ENCODE peak calls at places on chromosomes 12 and 14, in eight cellular contexts. H, I, B, Y, X, U, E and P are unnamed samples. For H3K9me3, the result is how much of the 10 kb centered on the place peaks cover.

GRCh38 chr12:26227376-26227775 is 32.0 kb downstream of the SSPN start:
- DNase-seq in H (no peak), I (no peak), B (no peak), Y (no peak), X (no peak), U (no peak), E (no peak), P (no peak)

GRCh38 chr14:30656190-30656632 is 34.1 kb downstream of the SCFD1 start:
- DNase-seq in H (no peak), I (peak), B (peak), Y (peak), X (peak), U (peak), E (peak), P (peak)

GRCh38 chr12:79515526-79515935 is 175.2 kb downstream of the PAWR start:
- DNase-seq in H (no peak), I (no peak), B (no peak), Y (no peak), X (peak), U (no peak), E (no peak), P (no peak)

GRCh38 chr12:96520767-96521166 is 31.4 kb downstream of the CFAP54 start:
- DNase-seq in H (no peak), I (no peak), B (no peak), Y (no peak), X (no peak), U (no peak), E (no peak), P (no peak)

GRCh38 chr14:61925043-61925442 is 162.8 kb downstream of the SNAPC1 start:
- DNase-seq in H (no peak), I (no peak), B (no peak), Y (peak), X (peak), U (peak), E (peak), P (no peak)

GRCh38 chr12:3962661-3963483 is 89.7 kb upstream of the PARP11 start:
- DNase-seq in H (no peak), I (peak), B (no peak), Y (no peak), X (no peak), U (no peak), E (peak), P (no peak)

GRCh38 chr14:61537567-61538463 is 157.5 kb upstream of the HIF1A start:
- DNase-seq in H (no peak), I (no peak), B (peak), Y (no peak), X (peak), U (peak), E (peak), P (peak)

GRCh38 chr12:53048033-53048779 is 1.7 kb upstream of the TNS2 start:
- DNase-seq in H (peak), I (no peak), B (peak), Y (no peak), X (no peak), U (no peak), E (peak), P (peak)

GRCh38 chr14:100015251-100015655 is 50.0 kb upstream of the EVL start:
- DNase-seq in H (no peak), I (no peak), B (no peak), Y (peak), X (no peak), U (no peak), E (no peak), P (no peak)

GRCh38 chr12:132161046-132161781 is 17.0 kb downstream of the NOC4L start:
- DNase-seq in H (peak), I (no peak), B (no peak), Y (peak), X (peak), U (peak), E (no peak), P (no peak)

GRCh38 chr12:6341439-6342139 is at the start of gene TNFRSF1A:
- DNase-seq in H (peak), I (peak), B (peak), Y (no peak), X (peak), U (no peak), E (peak), P (peak)

GRCh38 chr14:33674716-33675115 is 276.2 kb downstream of the EGLN3 start:
- DNase-seq in H (no peak), I (no peak), B (no peak), Y (no peak), X (no peak), U (no peak), E (no peak), P (no peak)

GRCh38 chr12:121803861-121804416 is at the start of gene SETD1B:
- DNase-seq in H (peak), I (peak), B (peak), Y (peak), X (peak), U (no peak), E (peak), P (no peak)

GRCh38 chr14:54606178-54606577 is 39.2 kb downstream of the SAMD4A start:
- DNase-seq in H (peak), I (no peak), B (no peak), Y (no peak), X (peak), U (no peak), E (peak), P (no peak)

GRCh38 chr14:68807987-68808386 is 15.1 kb upstream of the ZFP36L1 start:
- DNase-seq in H (no peak), I (no peak), B (peak), Y (no peak), X (no peak), U (no peak), E (no peak), P (no peak)

GRCh38 chr14:59336078-59336477 is 129.1 kb downstream of the GPR135 start:
- DNase-seq in H (no peak), I (no peak), B (no peak), Y (no peak), X (peak), U (no peak), E (no peak), P (no peak)

GRCh38 chr14:60506010-60506409 is 2.9 kb upstream of the SIX6 start:
- DNase-seq in H (no peak), I (no peak), B (no peak), Y (no peak), X (no peak), U (no peak), E (peak), P (no peak)
- H3K9me3 ChIP-seq in H (under half), I (under half), B (under half), Y (under half), X (under half), U (under half), E (under half), P (under half)

DNA sequence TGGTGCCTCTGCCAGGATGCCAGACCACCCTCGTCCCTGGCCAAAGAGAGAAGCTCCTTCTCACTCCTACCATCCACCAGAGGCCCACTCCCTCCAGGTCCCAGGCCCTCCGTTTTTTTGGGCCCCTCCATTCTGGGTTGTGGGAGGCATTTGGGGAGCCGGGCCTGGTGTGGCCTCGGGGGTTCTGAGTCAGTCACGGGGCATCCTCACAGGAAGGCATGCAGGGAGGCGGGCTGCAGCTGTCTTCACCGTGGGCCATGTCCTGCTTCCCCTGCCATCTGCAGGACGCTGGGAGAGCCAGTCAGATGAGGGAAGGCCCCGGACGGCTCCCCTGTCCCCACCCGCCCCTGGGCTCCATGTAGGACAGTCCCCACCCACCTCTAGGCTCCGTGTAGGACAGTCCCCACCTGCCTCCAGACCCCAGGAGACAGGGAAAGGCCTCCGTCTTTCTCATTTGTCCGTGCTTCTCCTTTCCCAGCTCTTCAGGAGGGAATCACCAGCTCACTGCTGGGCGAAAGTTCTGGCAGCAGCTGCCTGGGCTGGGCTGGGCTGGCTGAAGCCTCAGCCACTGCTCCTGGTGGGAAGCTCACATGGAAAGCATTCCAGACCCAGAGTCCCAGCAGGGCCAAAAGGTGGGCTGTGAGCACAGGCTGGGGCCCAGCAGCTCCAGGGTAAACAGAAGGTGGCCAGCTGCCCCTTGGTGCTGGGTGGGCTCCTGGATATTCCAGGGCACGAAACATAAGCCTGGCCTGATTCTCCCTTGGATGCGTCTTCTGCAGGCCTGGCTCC is 217.8 kb downstream of the KIF26A start:
- DNase-seq in H (no peak), I (no peak), B (no peak), Y (no peak), X (no peak), U (no peak), E (peak), P (no peak)
- H3K9me3 ChIP-seq in H (under half), I (under half), B (under half), Y (under half), X (under half), U (under half), E (under half), P (under half)

DNA sequence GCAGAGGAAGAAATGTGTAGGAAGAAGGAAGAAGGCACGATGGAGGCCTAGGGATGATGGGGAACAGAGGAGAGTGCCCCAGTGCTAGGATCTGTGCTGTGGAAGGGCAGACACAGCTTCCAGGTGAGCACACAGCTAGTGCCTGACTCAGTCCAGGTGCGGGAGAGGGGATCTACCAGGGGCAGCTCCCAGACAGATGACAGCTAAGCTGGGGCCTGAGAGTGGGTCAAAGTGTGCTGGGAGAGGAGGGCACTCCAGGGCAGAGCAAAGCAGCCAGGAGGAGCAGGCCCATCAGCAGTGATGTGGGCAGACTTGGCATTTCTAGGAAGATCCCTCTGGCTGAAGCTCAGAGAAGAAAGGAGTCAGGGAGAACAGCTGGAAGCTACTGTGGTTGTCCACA is 36.7 kb downstream of the LRTM2 start:
- DNase-seq in H (no peak), I (no peak), B (no peak), Y (no peak), X (no peak), U (no peak), E (no peak), P (no peak)
- H3K9me3 ChIP-seq in H (under half), I (under half), B (under half), Y (under half), X (under half), U (under half), E (under half), P (under half)

DNA sequence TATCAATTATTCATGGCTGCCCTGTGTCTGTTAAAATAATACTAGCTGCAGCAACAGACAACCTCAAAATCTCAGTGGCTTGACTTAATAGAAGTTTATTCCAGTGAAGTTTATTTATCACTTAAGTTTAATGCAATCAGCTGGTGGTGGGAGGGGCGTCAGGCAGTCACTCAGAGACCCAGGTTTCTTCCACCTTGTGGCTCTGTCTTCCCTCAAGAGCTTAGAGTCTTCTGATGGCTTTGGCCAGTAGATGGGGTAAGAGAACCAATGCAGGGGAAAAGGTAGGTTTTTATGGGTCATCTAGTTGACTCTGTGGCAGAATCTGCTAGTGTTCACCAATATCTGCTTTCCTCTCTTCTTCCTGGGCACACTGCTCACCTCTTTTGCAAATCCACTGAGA is 668.9 kb downstream of the AACS start:
- DNase-seq in H (no peak), I (no peak), B (no peak), Y (peak), X (no peak), U (no peak), E (peak), P (no peak)
- H3K9me3 ChIP-seq in H (under half), I (under half), B (under half), Y (under half), X (under half), U (under half), E (under half), P (under half)

DNA sequence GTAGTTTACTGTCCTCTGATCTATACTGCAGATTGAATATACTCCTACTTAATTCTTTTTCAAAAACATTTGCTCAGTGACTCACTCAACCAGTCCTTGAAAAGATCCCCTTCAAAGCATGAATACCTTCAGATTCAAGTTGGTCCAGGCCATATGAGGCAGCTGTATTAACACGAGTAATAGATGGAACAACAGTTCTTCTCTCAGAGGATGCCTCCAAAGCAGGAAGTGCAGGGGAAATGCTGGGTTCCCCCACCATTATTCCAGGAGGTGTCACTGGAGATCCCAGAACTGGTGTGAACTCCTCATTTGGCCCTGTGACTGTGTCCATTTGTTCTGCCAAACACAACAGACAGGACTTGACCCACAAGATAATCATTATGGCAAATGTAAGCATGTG is 20.6 kb downstream of the ARMH4 start:
- DNase-seq in H (no peak), I (no peak), B (no peak), Y (no peak), X (peak), U (no peak), E (peak), P (no peak)
- H3K9me3 ChIP-seq in H (under half), I (under half), B (under half), Y (under half), X (under half), U (under half), E (under half), P (under half)

GRCh38 chr14:70943838-70944237 is 36.6 kb downstream of the PCNX1 start:
- DNase-seq in H (no peak), I (no peak), B (no peak), Y (no peak), X (no peak), U (no peak), E (no peak), P (no peak)
- H3K9me3 ChIP-seq in H (half or more), I (under half), B (under half), Y (under half), X (under half), U (under half), E (half or more), P (under half)

GRCh38 chr12:48070033-48070432 is 35.8 kb downstream of the SENP1 start:
- DNase-seq in H (no peak), I (no peak), B (no peak), Y (no peak), X (no peak), U (no peak), E (no peak), P (no peak)

GRCh38 chr12:48068457-48068856 is 37.4 kb downstream of the SENP1 start:
- DNase-seq in H (no peak), I (no peak), B (no peak), Y (no peak), X (no peak), U (no peak), E (no peak), P (no peak)

GRCh38 chr12:48070731-48071130 is 35.1 kb downstream of the SENP1 start:
- DNase-seq in H (no peak), I (no peak), B (no peak), Y (no peak), X (no peak), U (no peak), E (no peak), P (no peak)

GRCh38 chr12:48069253-48069652 is 36.6 kb downstream of the SENP1 start:
- DNase-seq in H (no peak), I (no peak), B (no peak), Y (no peak), X (no peak), U (no peak), E (no peak), P (no peak)

GRCh38 chr12:48067250-48067938 is 38.5 kb downstream of the SENP1 start:
- DNase-seq in H (no peak), I (no peak), B (no peak), Y (no peak), X (no peak), U (no peak), E (no peak), P (no peak)
- H3K9me3 ChIP-seq in H (under half), I (under half), B (under half), Y (under half), X (under half), U (under half), E (under half), P (under half)

GRCh38 chr12:32196250-32197198 is 89.9 kb downstream of the BICD1 start:
- DNase-seq in H (no peak), I (no peak), B (no peak), Y (no peak), X (no peak), U (no peak), E (no peak), P (no peak)
- H3K9me3 ChIP-seq in H (under half), I (under half), B (under half), Y (under half), X (under half), U (under half), E (half or more), P (under half)

GRCh38 chr12:94020335-94020734 is 128.0 kb upstream of the PLXNC1 start:
- DNase-seq in H (no peak), I (no peak), B (no peak), Y (no peak), X (no peak), U (no peak), E (no peak), P (no peak)
- H3K9me3 ChIP-seq in H (half or more), I (under half), B (under half), Y (under half), X (under half), U (under half), E (half or more), P (under half)

GRCh38 chr12:29241821-29242591 is 92.9 kb downstream of the FAR2 start:
- DNase-seq in H (no peak), I (no peak), B (no peak), Y (no peak), X (peak), U (peak), E (peak), P (peak)
- H3K9me3 ChIP-seq in H (under half), I (under half), B (under half), Y (under half), X (under half), U (under half), E (under half), P (under half)